ENCODE peak calls at places on chromosomes 11 and 22, in four cellular contexts. Y is right lobe of liver, C is fibroblast of pulmonary artery, E is D341Med. R is an unnamed sample.
A peak's percentile ranks its signal among the peaks of the same experiment; 100 is the strongest.

GRCh38 chr11:7353100-7353499 is 101.4 kb downstream of the SYT9 start:
- DNase-seq in Y (no peak), C (peak; percentile 22), E (no peak), R (no peak)

GRCh38 chr11:82406611-82407010 is 327.1 kb downstream of the FAM181B start:
- DNase-seq in Y (no peak), C (no peak), E (no peak), R (no peak)

GRCh38 chr22:19957445-19957844 is 15.8 kb upstream of the TXNRD2 start:
- DNase-seq in Y (peak; percentile 59), C (no peak), E (no peak), R (no peak)

GRCh38 chr11:93145381-93145780 is 52.4 kb downstream of the SLC36A4 start:
- DNase-seq in Y (no peak), C (no peak), E (no peak), R (no peak)

GRCh38 chr22:30238661-30239420 is 7.7 kb downstream of the LIF start:
- DNase-seq in Y (no peak), C (peak; percentile 72), E (no peak), R (no peak)

GRCh38 chr11:60914620-60915249 is 777 bp downstream of the TMEM109 start:
- DNase-seq in Y (peak; percentile 64), C (peak; percentile 26), E (peak; percentile 72), R (no peak)

GRCh38 chr11:8735094-8735493 is 52.5 kb downstream of the RPL27A start:
- DNase-seq in Y (no peak), C (no peak), E (no peak), R (no peak)

GRCh38 chr11:72144807-72145565 is 9.5 kb downstream of the FOLR3 start:
- DNase-seq in Y (no peak), C (peak; percentile 44), E (no peak), R (no peak)

GRCh38 chr11:13258855-13259254 is 18.7 kb upstream of the BMAL1 start:
- DNase-seq in Y (no peak), C (no peak), E (no peak), R (no peak)

GRCh38 chr11:66326261-66327111 is 9.6 kb upstream of the CD248 start:
- DNase-seq in Y (no peak), C (no peak), E (peak; percentile 28), R (no peak)

GRCh38 chr11:2741377-2742131 is 41.8 kb upstream of the KCNQ1OT1 start:
- DNase-seq in Y (peak; percentile 39), C (peak; percentile 79), E (no peak), R (no peak)

GRCh38 chr11:94494200-94494545 is 389 bp downstream of the ANKRD49 start:
- DNase-seq in Y (no peak), C (no peak), E (no peak), R (no peak)

GRCh38 chr22:38755911-38756532 is at the start of gene SUN2:
- DNase-seq in Y (peak; percentile 98), C (peak; percentile 83), E (peak; percentile 99), R (peak; percentile 97)

GRCh38 chr11:23564370-23564769 is 704.1 kb upstream of the CCDC179 start:
- DNase-seq in Y (no peak), C (no peak), E (no peak), R (no peak)

GRCh38 chr11:132312616-132313210 is 942.3 kb downstream of the NTM start:
- DNase-seq in Y (no peak), C (peak; percentile 35), E (peak; percentile 70), R (no peak)

R was measured in left lobe of liver.